ENCODE peak calls at places on chromosomes 13 and 19, in four cellular contexts. One of them, this sample, is unnamed.

GRCh38 chr13:41916173-41916954 is 44.5 kb downstream of the VWA8 start:
- DNase-seq in HCT116: no peak
- DNase-seq in SK-N-SH: no peak
- DNase-seq in K562: peak; percentile 18
- DNase-seq in this sample: no peak

GRCh38 chr13:69793803-69794453 is 313.7 kb upstream of the ATXN8OS start:
- DNase-seq in HCT116: no peak
- DNase-seq in SK-N-SH: peak; percentile 44
- DNase-seq in K562: no peak
- DNase-seq in this sample: no peak

GRCh38 chr19:9381367-9381785 is 18.6 kb downstream of the ZNF177 start:
- DNase-seq in HCT116: no peak
- DNase-seq in SK-N-SH: no peak
- DNase-seq in K562: no peak
- DNase-seq in this sample: no peak

GRCh38 chr13:83221813-83222241 is 660.4 kb downstream of the SLITRK1 start:
- DNase-seq in HCT116: no peak
- DNase-seq in SK-N-SH: no peak
- DNase-seq in K562: no peak
- DNase-seq in this sample: no peak

GRCh38 chr13:62837895-62838294 is 1422.2 kb upstream of the PCDH20 start:
- DNase-seq in HCT116: no peak
- DNase-seq in SK-N-SH: no peak
- DNase-seq in K562: no peak
- DNase-seq in this sample: no peak

GRCh38 chr13:107864543-107865460 is 350.5 kb downstream of the LIG4 start:
- DNase-seq in HCT116: no peak
- DNase-seq in SK-N-SH: peak; percentile 29
- DNase-seq in K562: peak; percentile 84
- DNase-seq in this sample: peak; percentile 18

GRCh38 chr19:50417138-50417849 is 1.4 kb upstream of the SPIB start:
- DNase-seq in HCT116: no peak
- DNase-seq in SK-N-SH: no peak
- DNase-seq in K562: no peak
- DNase-seq in this sample: no peak

GRCh38 chr13:108929532-108929931 is 300.1 kb downstream of the MYO16 start:
- DNase-seq in HCT116: no peak
- DNase-seq in SK-N-SH: no peak
- DNase-seq in K562: no peak
- DNase-seq in this sample: no peak

GRCh38 chr19:6387372-6387771 is 5.6 kb downstream of the GTF2F1 start:
- DNase-seq in HCT116: no peak
- DNase-seq in SK-N-SH: no peak
- DNase-seq in K562: no peak
- DNase-seq in this sample: no peak

GRCh38 chr13:21625366-21625765 is 21.4 kb upstream of the MICU2 start:
- DNase-seq in HCT116: peak; percentile 59
- DNase-seq in SK-N-SH: peak; percentile 36
- DNase-seq in K562: peak; percentile 20
- DNase-seq in this sample: peak; percentile 61

GRCh38 chr19:676343-677105 is at the start of gene FSTL3:
- DNase-seq in HCT116: no peak
- DNase-seq in SK-N-SH: no peak
- DNase-seq in K562: no peak
- DNase-seq in this sample: no peak
- TF ChIP-seq ELF1 in HCT116: no peak
- TF ChIP-seq ELF1 in SK-N-SH: no peak
- TF ChIP-seq ELF1 in K562: no peak
- TF ChIP-seq ELF1 in this sample: no peak

GRCh38 chr19:3176715-3177501 is 1.7 kb upstream of the S1PR4 start:
- DNase-seq in HCT116: peak; percentile 75
- DNase-seq in SK-N-SH: no peak
- DNase-seq in K562: peak; percentile 85
- DNase-seq in this sample: no peak

GRCh38 chr19:3178973-3179738 is 587 bp downstream of the S1PR4 start:
- DNase-seq in HCT116: no peak
- DNase-seq in SK-N-SH: no peak
- DNase-seq in K562: no peak
- DNase-seq in this sample: no peak

GRCh38 chr19:3175761-3176714 is 2.5 kb upstream of the S1PR4 start:
- DNase-seq in HCT116: peak; percentile 65
- DNase-seq in SK-N-SH: no peak
- DNase-seq in K562: no peak
- DNase-seq in this sample: no peak

GRCh38 chr19:3179739-3180293 is 1.2 kb downstream of the S1PR4 start:
- DNase-seq in HCT116: no peak
- DNase-seq in SK-N-SH: no peak
- DNase-seq in K562: no peak
- DNase-seq in this sample: no peak

DNA sequence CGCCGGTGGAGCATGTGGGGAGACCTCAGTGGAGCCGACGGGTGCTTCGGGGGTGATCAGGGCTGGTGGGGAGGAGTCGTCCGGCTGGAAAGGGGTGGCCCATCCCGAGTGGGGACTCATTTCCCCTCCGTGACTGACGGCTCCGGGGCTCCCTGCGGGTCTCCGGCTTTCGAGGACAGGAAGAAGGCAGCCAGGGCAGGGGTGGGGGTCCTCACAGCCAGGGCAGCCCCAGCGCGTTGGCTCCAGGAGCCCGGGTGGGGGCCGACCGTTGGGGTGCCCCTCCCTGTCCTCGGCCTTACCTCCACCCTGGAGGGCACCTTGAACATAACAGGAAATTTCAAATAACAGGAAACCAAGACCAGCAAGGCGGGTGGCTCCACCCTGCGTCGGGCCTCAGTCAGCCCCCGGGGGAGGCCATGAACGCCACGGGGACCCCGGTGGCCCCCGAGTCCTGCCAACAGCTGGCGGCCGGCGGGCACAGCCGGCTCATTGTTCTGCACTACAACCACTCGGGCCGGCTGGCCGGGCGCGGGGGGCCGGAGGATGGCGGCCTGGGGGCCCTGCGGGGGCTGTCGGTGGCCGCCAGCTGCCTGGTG is at the start of gene S1PR4:
- DNase-seq in HCT116: no peak
- DNase-seq in SK-N-SH: no peak
- DNase-seq in K562: no peak
- DNase-seq in this sample: no peak
- TF ChIP-seq ELF1 in HCT116: no peak
- TF ChIP-seq ELF1 in SK-N-SH: no peak
- TF ChIP-seq ELF1 in K562: no peak
- TF ChIP-seq ELF1 in this sample: no peak

DNA sequence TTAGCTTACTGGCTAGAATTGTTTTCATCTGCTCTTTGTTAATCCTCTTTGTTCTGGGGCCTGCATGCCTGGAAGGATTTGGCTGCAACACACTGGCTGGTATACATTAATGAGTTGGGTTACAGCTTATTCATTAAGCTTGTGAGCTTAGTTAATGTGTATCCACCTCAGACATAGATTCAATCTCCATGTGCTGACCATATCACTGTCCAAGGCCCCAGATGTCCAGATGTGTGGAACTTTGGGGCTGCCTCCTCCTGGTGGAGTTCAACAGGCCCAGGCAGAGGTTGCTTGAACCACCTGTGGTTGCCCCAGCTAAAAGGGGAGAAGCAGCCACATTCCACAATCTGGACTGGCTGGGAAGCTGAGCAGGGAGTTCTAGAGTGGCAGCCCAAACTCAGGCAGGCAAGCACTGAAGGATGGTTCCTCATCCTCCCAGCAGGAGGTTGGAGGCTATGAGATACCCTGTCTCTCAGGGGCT is 5.4 kb downstream of the DIAPH3 start:
- DNase-seq in HCT116: no peak
- DNase-seq in SK-N-SH: no peak
- DNase-seq in K562: no peak
- DNase-seq in this sample: no peak
- TF ChIP-seq ELF1 in HCT116: no peak
- TF ChIP-seq ELF1 in SK-N-SH: no peak
- TF ChIP-seq ELF1 in K562: no peak
- TF ChIP-seq ELF1 in this sample: no peak

DNA sequence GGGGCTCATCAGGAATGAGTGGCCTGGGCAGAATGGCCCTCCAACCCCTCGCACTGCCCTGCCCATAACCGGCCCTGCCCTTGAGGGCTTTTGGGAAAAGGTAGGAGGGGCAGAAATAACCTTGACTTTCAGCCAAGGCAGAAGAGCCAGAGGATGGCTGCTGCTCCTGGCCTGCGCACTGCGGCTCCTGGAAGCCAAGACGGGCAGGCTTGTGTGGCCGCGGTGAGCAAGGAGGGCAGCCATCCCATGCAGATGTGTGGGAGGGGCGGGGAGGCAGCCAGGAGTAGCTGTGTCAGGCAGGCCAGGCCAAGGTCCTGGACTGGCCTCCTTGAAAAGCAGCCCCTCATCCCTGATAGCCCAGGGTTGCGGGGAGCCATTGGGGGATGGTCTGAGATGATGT is 57.6 kb upstream of the URI1 start:
- DNase-seq in HCT116: no peak
- DNase-seq in SK-N-SH: no peak
- DNase-seq in K562: no peak
- DNase-seq in this sample: no peak
- TF ChIP-seq ELF1 in HCT116: no peak
- TF ChIP-seq ELF1 in SK-N-SH: no peak
- TF ChIP-seq ELF1 in K562: no peak
- TF ChIP-seq ELF1 in this sample: no peak

GRCh38 chr19:35004517-35005255 is 4.6 kb downstream of the GRAMD1A start:
- DNase-seq in HCT116: no peak
- DNase-seq in SK-N-SH: no peak
- DNase-seq in K562: no peak
- DNase-seq in this sample: no peak
- TF ChIP-seq ELF1 in HCT116: no peak
- TF ChIP-seq ELF1 in SK-N-SH: no peak
- TF ChIP-seq ELF1 in K562: no peak
- TF ChIP-seq ELF1 in this sample: no peak

GRCh38 chr13:72851678-72852014 is 69.7 kb downstream of the PIBF1 start:
- DNase-seq in HCT116: no peak
- DNase-seq in SK-N-SH: no peak
- DNase-seq in K562: no peak
- DNase-seq in this sample: no peak

GRCh38 chr13:72852207-72852606 is 70.3 kb downstream of the PIBF1 start:
- DNase-seq in HCT116: no peak
- DNase-seq in SK-N-SH: no peak
- DNase-seq in K562: no peak
- DNase-seq in this sample: no peak

GRCh38 chr13:72850959-72851677 is 69.2 kb downstream of the PIBF1 start:
- DNase-seq in HCT116: no peak
- DNase-seq in SK-N-SH: peak; percentile 70
- DNase-seq in K562: no peak
- DNase-seq in this sample: no peak

GRCh38 chr13:72849571-72849970 is 67.6 kb downstream of the PIBF1 start:
- DNase-seq in HCT116: no peak
- DNase-seq in SK-N-SH: no peak
- DNase-seq in K562: no peak
- DNase-seq in this sample: no peak

GRCh38 chr13:72853000-72853399 is 71.1 kb downstream of the PIBF1 start:
- DNase-seq in HCT116: no peak
- DNase-seq in SK-N-SH: no peak
- DNase-seq in K562: no peak
- DNase-seq in this sample: no peak
- TF ChIP-seq ELF1 in HCT116: no peak
- TF ChIP-seq ELF1 in SK-N-SH: no peak
- TF ChIP-seq ELF1 in K562: no peak
- TF ChIP-seq ELF1 in this sample: no peak

GRCh38 chr19:42091300-42092266 is 15.6 kb downstream of the ZNF574 start:
- DNase-seq in HCT116: no peak
- DNase-seq in SK-N-SH: peak; percentile 50
- DNase-seq in K562: no peak
- DNase-seq in this sample: no peak
- TF ChIP-seq ELF1 in HCT116: no peak
- TF ChIP-seq ELF1 in SK-N-SH: no peak
- TF ChIP-seq ELF1 in K562: no peak
- TF ChIP-seq ELF1 in this sample: no peak

GRCh38 chr13:51118809-51119431 is 7.8 kb upstream of the C13orf42 start:
- DNase-seq in HCT116: no peak
- DNase-seq in SK-N-SH: no peak
- DNase-seq in K562: no peak
- DNase-seq in this sample: no peak

GRCh38 chr13:51125495-51126226 is 14.6 kb upstream of the C13orf42 start:
- DNase-seq in HCT116: peak; percentile 60
- DNase-seq in SK-N-SH: peak; percentile 73
- DNase-seq in K562: peak; percentile 44
- DNase-seq in this sample: peak; percentile 63

DNA sequence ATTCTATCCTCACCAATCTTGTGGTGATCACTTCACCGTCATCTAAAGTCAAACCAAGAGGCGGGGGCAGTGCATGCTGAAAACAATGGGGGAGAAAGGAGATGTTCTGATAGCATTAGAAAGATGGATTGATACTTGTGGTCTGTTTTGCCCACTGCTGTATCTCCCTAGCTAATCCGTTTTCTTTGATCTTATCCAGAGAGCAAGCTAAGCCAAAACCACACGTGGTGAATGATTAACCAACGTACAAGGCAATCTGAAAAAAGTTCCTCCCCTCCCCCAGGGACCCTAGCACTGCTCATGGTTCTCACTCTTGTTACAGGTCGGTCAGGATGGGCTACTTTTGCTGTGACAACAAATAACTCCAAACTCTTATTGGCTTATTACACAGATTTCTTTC is 11.8 kb upstream of the C13orf42 start:
- DNase-seq in HCT116: no peak
- DNase-seq in SK-N-SH: no peak
- DNase-seq in K562: no peak
- DNase-seq in this sample: peak; percentile 91
- TF ChIP-seq ELF1 in HCT116: no peak
- TF ChIP-seq ELF1 in SK-N-SH: no peak
- TF ChIP-seq ELF1 in K562: no peak
- TF ChIP-seq ELF1 in this sample: no peak

GRCh38 chr19:32631381-32631780 is 43.6 kb downstream of the ANKRD27 start:
- DNase-seq in HCT116: no peak
- DNase-seq in SK-N-SH: no peak
- DNase-seq in K562: no peak
- DNase-seq in this sample: no peak

GRCh38 chr19:32624410-32624809 is 43.4 kb downstream of the PDCD5 start:
- DNase-seq in HCT116: no peak
- DNase-seq in SK-N-SH: no peak
- DNase-seq in K562: no peak
- DNase-seq in this sample: no peak

GRCh38 chr19:32630338-32630737 is 44.6 kb downstream of the ANKRD27 start:
- DNase-seq in HCT116: no peak
- DNase-seq in SK-N-SH: peak; percentile 37
- DNase-seq in K562: no peak
- DNase-seq in this sample: no peak

GRCh38 chr19:32627714-32628253 is 46.8 kb downstream of the PDCD5 start:
- DNase-seq in HCT116: no peak
- DNase-seq in SK-N-SH: peak; percentile 71
- DNase-seq in K562: no peak
- DNase-seq in this sample: no peak

DNA sequence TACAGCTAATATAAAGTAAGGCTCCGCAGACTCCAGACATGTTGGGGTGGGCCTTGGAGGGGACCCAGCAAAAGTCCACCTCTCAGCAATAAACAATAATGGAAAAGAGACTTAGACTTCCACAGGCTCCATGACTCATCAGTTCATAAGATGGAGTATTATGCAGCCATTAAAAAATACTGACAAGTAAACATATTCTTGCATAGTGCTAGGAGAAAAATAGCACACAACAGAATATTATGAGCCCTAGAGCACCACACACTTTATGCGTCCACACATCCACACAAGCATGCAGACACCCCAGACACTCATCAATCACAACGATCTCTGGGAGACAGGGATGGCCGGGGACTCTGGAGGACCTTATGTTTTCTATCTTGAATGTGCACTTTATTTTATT is 46.0 kb downstream of the PDCD5 start:
- DNase-seq in HCT116: no peak
- DNase-seq in SK-N-SH: no peak
- DNase-seq in K562: no peak
- DNase-seq in this sample: no peak
- TF ChIP-seq ELF1 in HCT116: no peak
- TF ChIP-seq ELF1 in SK-N-SH: no peak
- TF ChIP-seq ELF1 in K562: no peak
- TF ChIP-seq ELF1 in this sample: no peak

GRCh38 chr13:111139874-111140561 is 24.9 kb downstream of the ARHGEF7 start:
- DNase-seq in HCT116: no peak
- DNase-seq in SK-N-SH: no peak
- DNase-seq in K562: no peak
- DNase-seq in this sample: no peak
- TF ChIP-seq ELF1 in HCT116: no peak
- TF ChIP-seq ELF1 in SK-N-SH: no peak
- TF ChIP-seq ELF1 in K562: no peak
- TF ChIP-seq ELF1 in this sample: no peak